ENCODE peak calls at places on chromosomes 3 and 15, in six cellular contexts. B, V, F, S, W and O are unnamed samples. For H3K9me3, the result is how much of the 10 kb centered on the place peaks cover.

GRCh38 chr3:49723301-49723630 is 485 bp downstream of the GMPPB start:
- DNase-seq in S (peak), W (peak), F (peak), B (peak), V (peak), O (peak)

GRCh38 chr15:70559223-70559823 is 204.0 kb downstream of the UACA start:
- DNase-seq in S (no peak), B (peak), W (peak), V (no peak), F (peak), O (no peak)

GRCh38 chr3:38264307-38264706 is 1.3 kb upstream of the SLC22A13 start:
- DNase-seq in S (no peak), V (no peak), W (no peak), B (no peak), F (no peak), O (no peak)

GRCh38 chr3:197511130-197511529 is 44.6 kb downstream of the BDH1 start:
- DNase-seq in W (peak), V (no peak), F (no peak), B (no peak), S (peak), O (no peak)

GRCh38 chr15:78389356-78389755 is 48.7 kb upstream of the IREB2 start:
- DNase-seq in F (no peak), V (no peak), B (peak), S (no peak), W (no peak), O (no peak)

GRCh38 chr3:198062068-198062465 is 102.0 kb downstream of the LMLN start:
- DNase-seq in W (no peak), F (no peak), V (no peak), B (no peak), S (no peak), O (no peak)

GRCh38 chr3:156368189-156368588 is 186.7 kb downstream of the SSR3 start:
- DNase-seq in S (no peak), V (no peak), W (no peak), F (no peak), B (no peak), O (no peak)

GRCh38 chr15:68691667-68692066 is 112.9 kb downstream of the CORO2B start:
- DNase-seq in W (no peak), V (no peak), F (no peak), S (no peak), B (peak), O (no peak)

GRCh38 chr3:48236531-48236930 is 4.4 kb upstream of the ZNF589 start:
- DNase-seq in W (no peak), B (no peak), S (no peak), V (no peak), F (no peak), O (no peak)

GRCh38 chr3:39313289-39313688 is 16.2 kb upstream of the CCR8 start:
- DNase-seq in W (no peak), V (no peak), B (no peak), S (no peak), F (no peak), O (no peak)

GRCh38 chr15:99482993-99483392 is 82.8 kb upstream of the MEF2A start:
- DNase-seq in S (no peak), W (no peak), F (no peak), B (no peak), V (peak), O (no peak)

GRCh38 chr15:29141206-29141907 is 128.3 kb downstream of the NSMCE3 start:
- DNase-seq in W (no peak), S (no peak), V (no peak), F (no peak), B (no peak), O (peak)

GRCh38 chr15:72382146-72382545 is 6.3 kb upstream of the HEXA start:
- DNase-seq in S (no peak), W (no peak), B (no peak), F (no peak), V (peak), O (no peak)

GRCh38 chr3:95759614-95760301 is 1054.6 kb upstream of the EPHA6 start:
- DNase-seq in F (no peak), V (no peak), W (no peak), B (no peak), S (no peak), O (no peak)

GRCh38 chr3:5231536-5231935 is 44.0 kb downstream of the EDEM1 start:
- DNase-seq in B (no peak), S (no peak), F (no peak), W (no peak), V (no peak), O (no peak)

GRCh38 chr15:42079401-42079908 is 14.9 kb downstream of the PLA2G4D start:
- DNase-seq in W (no peak), F (no peak), V (no peak), B (no peak), S (no peak), O (no peak)

GRCh38 chr3:9934235-9934621 is 594 bp downstream of the CRELD1 start:
- DNase-seq in V (no peak), F (peak), S (no peak), B (peak), W (no peak), O (no peak)
- TF ChIP-seq CTCF in V (no peak), F (peak), S (no peak), B (peak), W (no peak), O (no peak)

DNA sequence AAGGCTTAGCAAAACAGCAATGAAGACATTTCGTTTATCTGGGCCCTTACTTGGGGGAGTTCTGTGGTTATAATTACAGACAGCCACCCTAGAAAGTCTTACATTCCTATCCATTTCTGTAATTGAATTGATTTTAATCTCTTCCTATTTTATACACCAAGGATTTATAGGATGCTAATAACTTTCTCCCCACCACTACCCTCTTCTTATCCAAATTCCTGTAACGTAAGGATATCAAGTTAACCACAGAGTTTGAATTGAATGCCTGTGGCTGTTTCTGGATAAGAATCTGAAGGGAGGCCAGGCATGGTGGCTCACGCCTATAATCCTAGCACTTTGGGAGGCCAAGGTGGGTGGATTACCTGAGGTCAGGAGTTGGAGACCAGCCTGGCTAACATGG is 78.6 kb downstream of the MLH1 start:
- DNase-seq in F (no peak), S (no peak), W (no peak), V (no peak), B (no peak), O (no peak)
- H3K9me3 ChIP-seq in F (under half), S (under half), W (under half), V (under half), B (under half), O (under half)

GRCh38 chr3:56855856-56856538 is 54.2 kb upstream of the ARHGEF3 start:
- DNase-seq in B (peak), V (peak), F (peak), W (no peak), S (peak), O (no peak)
- TF ChIP-seq CTCF in B (peak), V (peak), F (peak), W (peak), S (peak), O (peak)

GRCh38 chr15:34160735-34161134 is 49.2 kb downstream of the KATNBL1 start:
- DNase-seq in F (no peak), B (no peak), S (no peak), V (no peak), W (no peak), O (no peak)
- H3K9me3 ChIP-seq in F (under half), B (under half), S (under half), V (under half), W (under half), O (under half)

GRCh38 chr3:134110963-134111362 is 81.2 kb upstream of the SLCO2A1 start:
- DNase-seq in V (no peak), S (no peak), F (no peak), B (no peak), W (no peak), O (no peak)
- TF ChIP-seq CTCF in V (no peak), S (no peak), F (no peak), B (no peak), W (no peak), O (no peak)

GRCh38 chr3:44762170-44762677 is 630 bp downstream of the KIF15 start:
- DNase-seq in V (no peak), W (peak), S (no peak), F (no peak), B (no peak), O (no peak)

GRCh38 chr3:44762690-44763089 is 1.1 kb downstream of the KIF15 start:
- DNase-seq in W (no peak), F (no peak), B (no peak), S (no peak), V (no peak), O (no peak)

GRCh38 chr3:44761347-44762169 is at the start of the genes KIAA1143 and KIF15:
- DNase-seq in F (peak), B (peak), W (peak), S (peak), V (peak), O (peak)

GRCh38 chr3:44764248-44764647 is 2.7 kb downstream of the KIF15 start:
- DNase-seq in S (no peak), V (no peak), W (no peak), B (no peak), F (no peak), O (no peak)
- H3K9me3 ChIP-seq in S (under half), V (under half), W (under half), B (under half), F (under half), O (under half)

DNA sequence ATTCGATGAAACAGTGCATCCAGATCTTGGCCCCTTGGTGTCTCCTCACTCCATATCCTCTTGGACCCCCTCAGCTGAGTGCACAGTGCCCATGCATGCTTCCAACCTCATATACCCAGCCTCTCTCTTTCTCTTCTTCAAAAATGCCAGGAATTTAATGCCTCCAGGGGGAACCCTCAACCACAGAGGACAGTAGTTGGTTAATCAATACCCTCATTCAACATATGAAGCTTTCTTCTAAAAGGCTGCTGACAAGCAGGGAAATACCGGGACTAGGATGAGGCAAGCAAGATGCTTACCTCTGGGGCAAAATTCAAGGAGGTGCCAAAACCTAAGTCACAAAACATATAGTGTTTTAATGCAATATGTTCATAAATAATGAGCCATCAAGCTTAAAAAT is 48.1 kb upstream of the FHIT start:
- DNase-seq in F (no peak), V (no peak), S (no peak), B (no peak), W (no peak), O (no peak)
- TF ChIP-seq CTCF in F (no peak), V (no peak), S (no peak), B (no peak), W (no peak), O (no peak)

GRCh38 chr3:175940881-175941280 is 1081.7 kb downstream of the NAALADL2 start:
- DNase-seq in S (no peak), F (no peak), V (peak), W (no peak), B (peak), O (no peak)
- H3K9me3 ChIP-seq in S (under half), F (under half), V (under half), W (under half), B (under half), O (under half)

DNA sequence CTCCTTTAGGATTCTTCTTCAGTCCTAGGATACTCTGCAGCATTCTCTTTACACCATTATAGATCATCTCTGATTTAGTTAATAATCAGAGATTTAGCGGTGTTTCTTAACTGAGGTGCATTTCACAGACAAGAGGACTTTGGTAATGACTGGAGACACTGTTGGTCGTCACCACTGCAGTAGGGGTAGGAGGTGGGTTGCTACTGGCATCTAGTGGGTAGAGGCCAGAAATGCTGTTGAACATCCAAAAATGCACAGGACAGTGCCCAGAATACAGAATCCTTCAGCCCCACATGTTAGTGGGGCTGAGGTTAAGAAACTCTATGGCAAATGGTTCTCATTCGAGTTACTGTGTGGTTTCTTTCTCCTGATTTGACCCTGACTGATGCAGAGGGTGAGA is 80.4 kb upstream of the LMCD1 start:
- DNase-seq in W (no peak), B (no peak), S (no peak), F (no peak), V (no peak), O (no peak)
- TF ChIP-seq CTCF in W (no peak), B (no peak), S (no peak), F (no peak), V (no peak), O (no peak)